ENCODE peak calls at places on chromosomes 7 and 10, in four cellular contexts. One of them, this sample, is unnamed.

GRCh38 chr10:5434017-5434753 is 21.8 kb downstream of the NET1 start:
- DNase-seq in DND-41: no peak
- DNase-seq in mammary epithelial cell: peak; percentile 72
- DNase-seq in heart right ventricle: no peak
- DNase-seq in this sample: peak; percentile 66

GRCh38 chr7:94449151-94449725 is 54.5 kb downstream of the COL1A2 start:
- DNase-seq in DND-41: no peak
- DNase-seq in mammary epithelial cell: peak; percentile 24
- DNase-seq in heart right ventricle: no peak
- DNase-seq in this sample: peak; percentile 47

GRCh38 chr7:78141533-78142281 is 343.1 kb downstream of the PHTF2 start:
- DNase-seq in DND-41: no peak
- DNase-seq in mammary epithelial cell: no peak
- DNase-seq in heart right ventricle: no peak
- DNase-seq in this sample: no peak

GRCh38 chr10:29908977-29909376 is 150.4 kb downstream of the JCAD start:
- DNase-seq in DND-41: peak; percentile 57
- DNase-seq in mammary epithelial cell: peak; percentile 15
- DNase-seq in heart right ventricle: no peak
- DNase-seq in this sample: peak; percentile 60

GRCh38 chr10:86648706-86649426 is 5.5 kb upstream of the OPN4 start:
- DNase-seq in DND-41: no peak
- DNase-seq in mammary epithelial cell: peak; percentile 80
- DNase-seq in heart right ventricle: peak; percentile 70
- DNase-seq in this sample: peak; percentile 56

GRCh38 chr10:47402681-47403301 is 18.7 kb upstream of the ZNF488 start:
- DNase-seq in DND-41: no peak
- DNase-seq in mammary epithelial cell: peak; percentile 50
- DNase-seq in heart right ventricle: peak; percentile 74
- DNase-seq in this sample: peak; percentile 74

GRCh38 chr10:84329986-84330651 is 1.7 kb downstream of the CCSER2 start:
- DNase-seq in DND-41: no peak
- DNase-seq in mammary epithelial cell: no peak
- DNase-seq in heart right ventricle: no peak
- DNase-seq in this sample: no peak

GRCh38 chr10:43295436-43295835 is 28.6 kb upstream of the RASGEF1A start:
- DNase-seq in DND-41: no peak
- DNase-seq in mammary epithelial cell: no peak
- DNase-seq in heart right ventricle: no peak
- DNase-seq in this sample: no peak

GRCh38 chr7:125246706-125247105 is 317.1 kb upstream of the POT1 start:
- DNase-seq in DND-41: no peak
- DNase-seq in mammary epithelial cell: no peak
- DNase-seq in heart right ventricle: no peak
- DNase-seq in this sample: no peak

GRCh38 chr7:129066290-129067131 is 11.6 kb upstream of the TNPO3 start:
- DNase-seq in DND-41: no peak
- DNase-seq in mammary epithelial cell: peak; percentile 68
- DNase-seq in heart right ventricle: no peak
- DNase-seq in this sample: peak; percentile 66

GRCh38 chr7:133077394-133077793 is 4.5 kb downstream of the CHCHD3 start:
- DNase-seq in DND-41: no peak
- DNase-seq in mammary epithelial cell: no peak
- DNase-seq in heart right ventricle: no peak
- DNase-seq in this sample: no peak

GRCh38 chr10:96244354-96244753 is 27.0 kb downstream of the BLNK start:
- DNase-seq in DND-41: no peak
- DNase-seq in mammary epithelial cell: no peak
- DNase-seq in heart right ventricle: no peak
- DNase-seq in this sample: no peak

GRCh38 chr7:132770055-132770454 is 193.8 kb upstream of the PLXNA4 start:
- DNase-seq in DND-41: no peak
- DNase-seq in mammary epithelial cell: no peak
- DNase-seq in heart right ventricle: no peak
- DNase-seq in this sample: no peak

GRCh38 chr10:116947838-116948529 is 57.0 kb downstream of the SHTN1 start:
- DNase-seq in DND-41: no peak
- DNase-seq in mammary epithelial cell: peak; percentile 12
- DNase-seq in heart right ventricle: no peak
- DNase-seq in this sample: peak; percentile 55

GRCh38 chr10:50866317-50866716 is 19.1 kb downstream of the A1CF start:
- DNase-seq in DND-41: no peak
- DNase-seq in mammary epithelial cell: no peak
- DNase-seq in heart right ventricle: no peak
- DNase-seq in this sample: no peak

GRCh38 chr10:90306187-90306586 is 551.7 kb downstream of the HTR7 start:
- DNase-seq in DND-41: no peak
- DNase-seq in mammary epithelial cell: peak; percentile 76
- DNase-seq in heart right ventricle: peak; percentile 11
- DNase-seq in this sample: peak; percentile 30

GRCh38 chr7:102080003-102080361 is 206.7 kb upstream of the SH2B2 start:
- DNase-seq in DND-41: no peak
- DNase-seq in mammary epithelial cell: no peak
- DNase-seq in heart right ventricle: no peak
- DNase-seq in this sample: no peak

GRCh38 chr7:155721056-155721455 is 76.6 kb downstream of the RBM33 start:
- DNase-seq in DND-41: no peak
- DNase-seq in mammary epithelial cell: no peak
- DNase-seq in heart right ventricle: no peak
- DNase-seq in this sample: no peak

GRCh38 chr7:99290980-99291607 is 18.5 kb downstream of the MYH16 start:
- DNase-seq in DND-41: no peak
- DNase-seq in mammary epithelial cell: no peak
- DNase-seq in heart right ventricle: no peak
- DNase-seq in this sample: no peak

GRCh38 chr7:42856605-42856987 is 55.3 kb downstream of the C7orf25 start:
- DNase-seq in DND-41: no peak
- DNase-seq in mammary epithelial cell: no peak
- DNase-seq in heart right ventricle: no peak
- DNase-seq in this sample: no peak

GRCh38 chr10:30553018-30553624 is 76.4 kb downstream of the LYZL2 start:
- DNase-seq in DND-41: no peak
- DNase-seq in mammary epithelial cell: no peak
- DNase-seq in heart right ventricle: no peak
- DNase-seq in this sample: no peak

GRCh38 chr7:105309235-105310156 is 79.2 kb downstream of the SRPK2 start:
- DNase-seq in DND-41: peak; percentile 73
- DNase-seq in mammary epithelial cell: no peak
- DNase-seq in heart right ventricle: no peak
- DNase-seq in this sample: no peak

GRCh38 chr10:113480081-113480360 is 72.8 kb upstream of the HABP2 start:
- DNase-seq in DND-41: no peak
- DNase-seq in mammary epithelial cell: no peak
- DNase-seq in heart right ventricle: no peak
- DNase-seq in this sample: no peak
- H3K4me3 ChIP-seq in DND-41: no peak overlapping the region
- H3K4me3 ChIP-seq in mammary epithelial cell: no peak overlapping the region
- H3K4me3 ChIP-seq in heart right ventricle: no peak overlapping the region
- H3K4me3 ChIP-seq in this sample: no peak overlapping the region

GRCh38 chr7:31687024-31687423 is at the start of gene PPP1R17:
- DNase-seq in DND-41: no peak
- DNase-seq in mammary epithelial cell: no peak
- DNase-seq in heart right ventricle: peak; percentile 24
- DNase-seq in this sample: no peak

GRCh38 chr7:31688347-31688746 is 1.3 kb downstream of the PPP1R17 start:
- DNase-seq in DND-41: no peak
- DNase-seq in mammary epithelial cell: no peak
- DNase-seq in heart right ventricle: no peak
- DNase-seq in this sample: no peak

GRCh38 chr7:31690892-31691291 is 3.9 kb downstream of the PPP1R17 start:
- DNase-seq in DND-41: no peak
- DNase-seq in mammary epithelial cell: no peak
- DNase-seq in heart right ventricle: no peak
- DNase-seq in this sample: no peak

GRCh38 chr7:31692451-31692850 is 5.4 kb downstream of the PPP1R17 start:
- DNase-seq in DND-41: no peak
- DNase-seq in mammary epithelial cell: no peak
- DNase-seq in heart right ventricle: no peak
- DNase-seq in this sample: no peak

GRCh38 chr7:31688990-31689389 is 2.0 kb downstream of the PPP1R17 start:
- DNase-seq in DND-41: no peak
- DNase-seq in mammary epithelial cell: no peak
- DNase-seq in heart right ventricle: no peak
- DNase-seq in this sample: no peak
- H3K4me3 ChIP-seq in DND-41: no peak overlapping the region
- H3K4me3 ChIP-seq in mammary epithelial cell: no peak overlapping the region
- H3K4me3 ChIP-seq in heart right ventricle: no peak overlapping the region
- H3K4me3 ChIP-seq in this sample: no peak overlapping the region

GRCh38 chr10:125822878-125823662 is at the start of the genes BCCIP and UROS:
- DNase-seq in DND-41: peak; percentile 87
- DNase-seq in mammary epithelial cell: peak; percentile 80
- DNase-seq in heart right ventricle: peak; percentile 92
- DNase-seq in this sample: peak; percentile 88

GRCh38 chr10:125827133-125827532 is 3.8 kb downstream of the BCCIP start:
- DNase-seq in DND-41: no peak
- DNase-seq in mammary epithelial cell: no peak
- DNase-seq in heart right ventricle: no peak
- DNase-seq in this sample: no peak

GRCh38 chr10:125828311-125828710 is 5.0 kb downstream of the BCCIP start:
- DNase-seq in DND-41: no peak
- DNase-seq in mammary epithelial cell: no peak
- DNase-seq in heart right ventricle: no peak
- DNase-seq in this sample: no peak

GRCh38 chr10:125823663-125824251 is 411 bp downstream of the BCCIP start:
- DNase-seq in DND-41: peak; percentile 23
- DNase-seq in mammary epithelial cell: peak; percentile 4
- DNase-seq in heart right ventricle: no peak
- DNase-seq in this sample: peak; percentile 5

GRCh38 chr10:125824736-125825135 is 1.4 kb downstream of the BCCIP start:
- DNase-seq in DND-41: no peak
- DNase-seq in mammary epithelial cell: peak; percentile 20
- DNase-seq in heart right ventricle: no peak
- DNase-seq in this sample: peak; percentile 50
- H3K4me3 ChIP-seq in DND-41: peak overlapping the region; percentile 92
- H3K4me3 ChIP-seq in mammary epithelial cell: peak overlapping the region; percentile 64
- H3K4me3 ChIP-seq in heart right ventricle: peak overlapping the region; percentile 93
- H3K4me3 ChIP-seq in this sample: peak overlapping the region; percentile 95

GRCh38 chr10:23342213-23342884 is 2.2 kb downstream of the C10orf67 start:
- DNase-seq in DND-41: no peak
- DNase-seq in mammary epithelial cell: no peak
- DNase-seq in heart right ventricle: no peak
- DNase-seq in this sample: no peak

GRCh38 chr10:23345861-23346260 is 1.3 kb upstream of the C10orf67 start:
- DNase-seq in DND-41: no peak
- DNase-seq in mammary epithelial cell: peak; percentile 97
- DNase-seq in heart right ventricle: no peak
- DNase-seq in this sample: peak; percentile 87

GRCh38 chr10:23344251-23344841 is at the start of gene C10orf67:
- DNase-seq in DND-41: no peak
- DNase-seq in mammary epithelial cell: peak; percentile 43
- DNase-seq in heart right ventricle: peak; percentile 43
- DNase-seq in this sample: peak; percentile 43

GRCh38 chr10:23341004-23341403 is 3.6 kb downstream of the C10orf67 start:
- DNase-seq in DND-41: peak; percentile 17
- DNase-seq in mammary epithelial cell: no peak
- DNase-seq in heart right ventricle: no peak
- DNase-seq in this sample: peak; percentile 33

GRCh38 chr10:23343591-23344225 is 889 bp downstream of the C10orf67 start:
- DNase-seq in DND-41: no peak
- DNase-seq in mammary epithelial cell: peak; percentile 55
- DNase-seq in heart right ventricle: peak; percentile 60
- DNase-seq in this sample: peak; percentile 65
- H3K4me3 ChIP-seq in DND-41: no peak overlapping the region
- H3K4me3 ChIP-seq in mammary epithelial cell: peak overlapping the region; percentile 52
- H3K4me3 ChIP-seq in heart right ventricle: peak overlapping the region; percentile 65
- H3K4me3 ChIP-seq in this sample: peak overlapping the region; percentile 55

GRCh38 chr10:127968027-127968441 is 61.1 kb downstream of the PTPRE start:
- DNase-seq in DND-41: no peak
- DNase-seq in mammary epithelial cell: no peak
- DNase-seq in heart right ventricle: no peak
- DNase-seq in this sample: no peak

GRCh38 chr10:127963136-127963535 is 56.2 kb downstream of the PTPRE start:
- DNase-seq in DND-41: no peak
- DNase-seq in mammary epithelial cell: no peak
- DNase-seq in heart right ventricle: no peak
- DNase-seq in this sample: no peak

GRCh38 chr10:127962205-127962604 is 55.3 kb downstream of the PTPRE start:
- DNase-seq in DND-41: no peak
- DNase-seq in mammary epithelial cell: no peak
- DNase-seq in heart right ventricle: no peak
- DNase-seq in this sample: no peak

GRCh38 chr10:127966875-127967274 is 60.0 kb downstream of the PTPRE start:
- DNase-seq in DND-41: no peak
- DNase-seq in mammary epithelial cell: no peak
- DNase-seq in heart right ventricle: no peak
- DNase-seq in this sample: no peak

DNA sequence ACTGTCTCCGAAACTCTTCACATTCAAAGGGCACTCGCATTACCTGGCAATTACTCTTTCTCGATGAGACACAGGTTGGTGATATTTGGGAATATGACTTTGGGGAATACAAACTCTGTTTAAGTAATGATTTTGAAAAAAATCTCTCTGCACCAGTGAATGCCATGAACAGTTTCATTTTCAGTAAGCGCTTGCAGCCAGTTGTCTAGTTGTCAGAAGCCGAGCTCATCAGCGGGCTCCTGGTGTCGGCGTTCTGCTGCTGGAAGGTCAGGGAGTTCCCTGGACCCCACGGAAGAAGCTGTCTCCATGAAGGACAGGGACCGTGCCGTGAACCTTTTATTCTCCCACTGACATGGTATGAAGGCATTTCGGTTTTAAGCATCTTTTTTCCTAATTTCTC is 57.7 kb downstream of the PTPRE start:
- DNase-seq in DND-41: no peak
- DNase-seq in mammary epithelial cell: no peak
- DNase-seq in heart right ventricle: no peak
- DNase-seq in this sample: no peak
- H3K4me3 ChIP-seq in DND-41: no peak overlapping the region
- H3K4me3 ChIP-seq in mammary epithelial cell: no peak overlapping the region
- H3K4me3 ChIP-seq in heart right ventricle: no peak overlapping the region
- H3K4me3 ChIP-seq in this sample: no peak overlapping the region

This sample was measured in epithelial cell of esophagus.